ENCODE peak calls at places on chromosomes 7 and 10, in seven cellular contexts. One of them, this sample, is unnamed.

GRCh38 chr10:75234683-75235374 is 928 bp downstream of the COMTD1 start:
- DNase-seq in IMR-90: no peak
- DNase-seq in GM12878: no peak
- DNase-seq in A549: no peak
- DNase-seq in body of pancreas: peak; percentile 67
- DNase-seq in uterus: peak; percentile 39
- DNase-seq in esophagus squamous epithelium: no peak
- DNase-seq in this sample: no peak

GRCh38 chr10:71878327-71879034 is 27.4 kb upstream of the PSAP start:
- DNase-seq in IMR-90: no peak
- DNase-seq in GM12878: no peak
- DNase-seq in A549: no peak
- DNase-seq in body of pancreas: no peak
- DNase-seq in uterus: no peak
- DNase-seq in esophagus squamous epithelium: no peak
- DNase-seq in this sample: no peak

GRCh38 chr7:114799522-114800133 is 122.3 kb upstream of the MDFIC start:
- DNase-seq in IMR-90: no peak
- DNase-seq in GM12878: peak; percentile 3
- DNase-seq in A549: no peak
- DNase-seq in body of pancreas: no peak
- DNase-seq in uterus: no peak
- DNase-seq in esophagus squamous epithelium: no peak
- DNase-seq in this sample: no peak

GRCh38 chr10:67241435-67241834 is 315.6 kb downstream of the LRRTM3 start:
- DNase-seq in IMR-90: no peak
- DNase-seq in GM12878: no peak
- DNase-seq in A549: no peak
- DNase-seq in body of pancreas: no peak
- DNase-seq in uterus: no peak
- DNase-seq in esophagus squamous epithelium: no peak
- DNase-seq in this sample: no peak

GRCh38 chr7:105014725-105015630 is 973 bp downstream of the KMT2E start:
- DNase-seq in IMR-90: peak; percentile 34
- DNase-seq in GM12878: no peak
- DNase-seq in A549: peak; percentile 35
- DNase-seq in body of pancreas: peak; percentile 54
- DNase-seq in uterus: peak; percentile 46
- DNase-seq in esophagus squamous epithelium: no peak
- DNase-seq in this sample: peak; percentile 93

GRCh38 chr7:106201176-106201575 is 83.6 kb downstream of the NAMPT start:
- DNase-seq in IMR-90: no peak
- DNase-seq in GM12878: no peak
- DNase-seq in A549: no peak
- DNase-seq in body of pancreas: no peak
- DNase-seq in uterus: no peak
- DNase-seq in esophagus squamous epithelium: no peak
- DNase-seq in this sample: no peak

GRCh38 chr7:80313067-80313626 is 178.5 kb downstream of the GNAI1 start:
- DNase-seq in IMR-90: no peak
- DNase-seq in GM12878: no peak
- DNase-seq in A549: no peak
- DNase-seq in body of pancreas: no peak
- DNase-seq in uterus: no peak
- DNase-seq in esophagus squamous epithelium: no peak
- DNase-seq in this sample: no peak

GRCh38 chr7:77450613-77451012 is 34.5 kb upstream of the GSAP start:
- DNase-seq in IMR-90: no peak
- DNase-seq in GM12878: no peak
- DNase-seq in A549: no peak
- DNase-seq in body of pancreas: no peak
- DNase-seq in uterus: no peak
- DNase-seq in esophagus squamous epithelium: no peak
- DNase-seq in this sample: no peak

GRCh38 chr7:78020874-78021249 is 222.3 kb downstream of the PHTF2 start:
- DNase-seq in IMR-90: no peak
- DNase-seq in GM12878: no peak
- DNase-seq in A549: no peak
- DNase-seq in body of pancreas: no peak
- DNase-seq in uterus: no peak
- DNase-seq in esophagus squamous epithelium: no peak
- DNase-seq in this sample: no peak

GRCh38 chr10:21208666-21209316 is 311.7 kb upstream of the NEBL start:
- DNase-seq in IMR-90: no peak
- DNase-seq in GM12878: no peak
- DNase-seq in A549: peak; percentile 26
- DNase-seq in body of pancreas: no peak
- DNase-seq in uterus: no peak
- DNase-seq in esophagus squamous epithelium: no peak
- DNase-seq in this sample: no peak

GRCh38 chr7:155395176-155395797 is 62.6 kb upstream of the EN2 start:
- DNase-seq in IMR-90: no peak
- DNase-seq in GM12878: no peak
- DNase-seq in A549: no peak
- DNase-seq in body of pancreas: peak; percentile 50
- DNase-seq in uterus: no peak
- DNase-seq in esophagus squamous epithelium: no peak
- DNase-seq in this sample: no peak

GRCh38 chr10:98351831-98352402 is 63.1 kb downstream of the PYROXD2 start:
- DNase-seq in IMR-90: no peak
- DNase-seq in GM12878: no peak
- DNase-seq in A549: no peak
- DNase-seq in body of pancreas: no peak
- DNase-seq in uterus: peak; percentile 60
- DNase-seq in esophagus squamous epithelium: no peak
- DNase-seq in this sample: peak; percentile 87

GRCh38 chr10:47035447-47036337 is 124.5 kb downstream of the PTPN20 start:
- DNase-seq in IMR-90: no peak
- DNase-seq in GM12878: no peak
- DNase-seq in A549: no peak
- DNase-seq in body of pancreas: no peak
- DNase-seq in uterus: no peak
- DNase-seq in esophagus squamous epithelium: no peak
- DNase-seq in this sample: no peak

GRCh38 chr7:46658281-46658680 is 737.2 kb upstream of the IGFBP3 start:
- DNase-seq in IMR-90: no peak
- DNase-seq in GM12878: no peak
- DNase-seq in A549: no peak
- DNase-seq in body of pancreas: no peak
- DNase-seq in uterus: no peak
- DNase-seq in esophagus squamous epithelium: no peak
- DNase-seq in this sample: no peak

GRCh38 chr10:93380043-93380565 is 102.0 kb downstream of the MYOF start:
- DNase-seq in IMR-90: no peak
- DNase-seq in GM12878: no peak
- DNase-seq in A549: no peak
- DNase-seq in body of pancreas: no peak
- DNase-seq in uterus: no peak
- DNase-seq in esophagus squamous epithelium: no peak
- DNase-seq in this sample: no peak

GRCh38 chr7:132035517-132036362 is 479.3 kb upstream of the PODXL start:
- DNase-seq in IMR-90: no peak
- DNase-seq in GM12878: no peak
- DNase-seq in A549: no peak
- DNase-seq in body of pancreas: no peak
- DNase-seq in uterus: no peak
- DNase-seq in esophagus squamous epithelium: no peak
- DNase-seq in this sample: no peak

GRCh38 chr10:17453377-17454091 is 861 bp downstream of the ST8SIA6 start:
- DNase-seq in IMR-90: no peak
- DNase-seq in GM12878: no peak
- DNase-seq in A549: peak; percentile 46
- DNase-seq in body of pancreas: peak; percentile 61
- DNase-seq in uterus: peak; percentile 15
- DNase-seq in esophagus squamous epithelium: no peak
- DNase-seq in this sample: peak; percentile 86

GRCh38 chr10:91117496-91117895 is 103.0 kb upstream of the PCGF5 start:
- DNase-seq in IMR-90: no peak
- DNase-seq in GM12878: no peak
- DNase-seq in A549: no peak
- DNase-seq in body of pancreas: no peak
- DNase-seq in uterus: no peak
- DNase-seq in esophagus squamous epithelium: no peak
- DNase-seq in this sample: no peak

GRCh38 chr7:139931190-139932007 is 102.3 kb downstream of the TBXAS1 start:
- DNase-seq in IMR-90: no peak
- DNase-seq in GM12878: no peak
- DNase-seq in A549: no peak
- DNase-seq in body of pancreas: no peak
- DNase-seq in uterus: no peak
- DNase-seq in esophagus squamous epithelium: no peak
- DNase-seq in this sample: no peak

GRCh38 chr7:149625339-149625946 is 127.8 kb upstream of the ZNF746 start:
- DNase-seq in IMR-90: peak; percentile 54
- DNase-seq in GM12878: no peak
- DNase-seq in A549: peak; percentile 75
- DNase-seq in body of pancreas: peak; percentile 63
- DNase-seq in uterus: peak; percentile 63
- DNase-seq in esophagus squamous epithelium: no peak
- DNase-seq in this sample: peak; percentile 88

GRCh38 chr7:149624006-149624405 is 126.4 kb upstream of the ZNF746 start:
- DNase-seq in IMR-90: peak; percentile 11
- DNase-seq in GM12878: no peak
- DNase-seq in A549: peak; percentile 22
- DNase-seq in body of pancreas: peak; percentile 46
- DNase-seq in uterus: peak; percentile 29
- DNase-seq in esophagus squamous epithelium: no peak
- DNase-seq in this sample: peak; percentile 19

GRCh38 chr7:149622444-149623210 is 125.0 kb upstream of the ZNF746 start:
- DNase-seq in IMR-90: no peak
- DNase-seq in GM12878: no peak
- DNase-seq in A549: no peak
- DNase-seq in body of pancreas: no peak
- DNase-seq in uterus: no peak
- DNase-seq in esophagus squamous epithelium: no peak
- DNase-seq in this sample: peak; percentile 82

GRCh38 chr7:149625947-149626392 is 128.4 kb upstream of the ZNF746 start:
- DNase-seq in IMR-90: no peak
- DNase-seq in GM12878: no peak
- DNase-seq in A549: no peak
- DNase-seq in body of pancreas: no peak
- DNase-seq in uterus: no peak
- DNase-seq in esophagus squamous epithelium: no peak
- DNase-seq in this sample: no peak

DNA sequence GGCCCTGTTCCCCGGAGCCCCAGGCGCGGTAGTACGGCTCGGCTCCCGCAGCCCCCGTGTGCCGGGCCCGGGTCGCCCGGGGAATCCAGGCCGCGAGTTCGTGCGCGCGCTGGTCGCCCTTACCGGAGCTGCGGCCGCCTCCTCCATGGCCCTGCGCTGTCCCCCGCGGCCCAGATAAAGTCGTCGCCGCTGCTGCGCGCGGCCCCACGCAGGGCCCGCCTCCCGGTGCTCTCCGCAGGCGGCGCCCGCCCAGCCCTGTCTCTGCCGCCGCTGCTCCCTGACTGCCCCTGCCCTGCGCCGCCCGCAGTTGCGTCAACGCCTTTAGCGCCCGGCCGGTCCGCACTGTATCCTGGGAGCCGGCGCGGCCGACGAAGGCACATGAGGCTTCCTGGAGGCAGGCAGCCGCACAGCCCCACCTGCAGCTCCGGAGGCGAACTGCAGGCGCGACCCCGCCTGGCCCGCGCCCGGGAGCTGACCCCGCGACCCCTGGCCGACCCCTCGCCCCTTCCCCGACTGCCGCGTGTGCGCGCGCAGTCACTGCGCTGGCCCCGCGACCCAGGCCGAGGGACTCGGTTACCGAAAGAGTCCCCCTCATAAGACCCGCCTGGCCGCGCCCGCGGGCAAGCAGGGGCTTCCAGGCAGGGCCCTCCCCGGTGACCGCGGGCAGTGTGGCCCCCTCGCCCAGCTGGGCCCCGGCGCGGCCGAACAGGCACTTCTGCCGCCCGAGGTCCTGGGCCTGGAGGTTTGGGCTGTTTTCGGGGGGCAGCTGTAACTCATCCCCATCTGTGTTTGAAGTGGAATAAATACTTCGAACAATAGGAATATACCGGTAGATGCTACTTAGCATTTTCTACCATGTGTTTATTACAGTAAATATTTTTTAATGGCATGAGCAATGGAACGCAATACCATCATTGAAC is 127.1 kb upstream of the ZNF746 start:
- DNase-seq in IMR-90: peak; percentile 91
- DNase-seq in GM12878: peak; percentile 50
- DNase-seq in A549: peak; percentile 94
- DNase-seq in body of pancreas: peak; percentile 96
- DNase-seq in uterus: peak; percentile 88
- DNase-seq in esophagus squamous epithelium: peak; percentile 62
- DNase-seq in this sample: peak; percentile 89
- TF ChIP-seq POLR2A in IMR-90: peak; percentile 87
- TF ChIP-seq POLR2A in GM12878: peak; percentile 97
- TF ChIP-seq POLR2A in A549: peak; percentile 78
- TF ChIP-seq POLR2A in body of pancreas: peak; percentile 85
- TF ChIP-seq POLR2A in uterus: peak; percentile 73
- TF ChIP-seq POLR2A in esophagus squamous epithelium: peak; percentile 84
- TF ChIP-seq POLR2A in this sample: no peak

GRCh38 chr10:7526017-7526400 is 115.2 kb upstream of the SFMBT2 start:
- DNase-seq in IMR-90: no peak
- DNase-seq in GM12878: no peak
- DNase-seq in A549: no peak
- DNase-seq in body of pancreas: no peak
- DNase-seq in uterus: no peak
- DNase-seq in esophagus squamous epithelium: no peak
- DNase-seq in this sample: no peak
- H3K4me3 ChIP-seq in IMR-90: no peak overlapping the region
- H3K4me3 ChIP-seq in GM12878: no peak overlapping the region
- H3K4me3 ChIP-seq in A549: no peak overlapping the region
- H3K4me3 ChIP-seq in body of pancreas: no peak overlapping the region
- H3K4me3 ChIP-seq in uterus: no peak overlapping the region
- H3K4me3 ChIP-seq in esophagus squamous epithelium: no peak overlapping the region
- H3K4me3 ChIP-seq in this sample: no peak overlapping the region

GRCh38 chr7:101217388-101218235 is at the start of the genes PLOD3 and ZNHIT1:
- DNase-seq in IMR-90: peak; percentile 97
- DNase-seq in GM12878: peak; percentile 96
- DNase-seq in A549: peak; percentile 98
- DNase-seq in body of pancreas: peak; percentile 99
- DNase-seq in uterus: peak; percentile 95
- DNase-seq in esophagus squamous epithelium: peak; percentile 88
- DNase-seq in this sample: peak; percentile 96
- TF ChIP-seq POLR2A in IMR-90: peak; percentile 64
- TF ChIP-seq POLR2A in GM12878: peak; percentile 59
- TF ChIP-seq POLR2A in A549: peak; percentile 73
- TF ChIP-seq POLR2A in body of pancreas: peak; percentile 70
- TF ChIP-seq POLR2A in uterus: peak; percentile 9
- TF ChIP-seq POLR2A in esophagus squamous epithelium: peak; percentile 18
- TF ChIP-seq POLR2A in this sample: no peak

GRCh38 chr10:131954356-131954965 is 27.3 kb downstream of the BNIP3 start:
- DNase-seq in IMR-90: no peak
- DNase-seq in GM12878: no peak
- DNase-seq in A549: no peak
- DNase-seq in body of pancreas: no peak
- DNase-seq in uterus: no peak
- DNase-seq in esophagus squamous epithelium: no peak
- DNase-seq in this sample: no peak
- H3K4me3 ChIP-seq in IMR-90: no peak overlapping the region
- H3K4me3 ChIP-seq in GM12878: no peak overlapping the region
- H3K4me3 ChIP-seq in A549: no peak overlapping the region
- H3K4me3 ChIP-seq in body of pancreas: no peak overlapping the region
- H3K4me3 ChIP-seq in uterus: no peak overlapping the region
- H3K4me3 ChIP-seq in esophagus squamous epithelium: no peak overlapping the region
- H3K4me3 ChIP-seq in this sample: no peak overlapping the region

GRCh38 chr10:62268399-62269076 is at the start of gene RTKN2:
- DNase-seq in IMR-90: peak; percentile 76
- DNase-seq in GM12878: no peak
- DNase-seq in A549: peak; percentile 85
- DNase-seq in body of pancreas: peak; percentile 92
- DNase-seq in uterus: peak; percentile 42
- DNase-seq in esophagus squamous epithelium: no peak
- DNase-seq in this sample: peak; percentile 38
- TF ChIP-seq POLR2A in IMR-90: peak; percentile 35
- TF ChIP-seq POLR2A in GM12878: no peak
- TF ChIP-seq POLR2A in A549: peak; percentile 15
- TF ChIP-seq POLR2A in body of pancreas: peak; percentile 31
- TF ChIP-seq POLR2A in uterus: peak; percentile 21
- TF ChIP-seq POLR2A in esophagus squamous epithelium: peak; percentile 46
- TF ChIP-seq POLR2A in this sample: no peak

This sample was measured in lower leg skin.